ENCODE peak calls at places on chromosomes 6 and 20, in six cellular contexts. L, A, R, F, B and I are unnamed samples.

GRCh38 chr20:3101737-3102574 is 17.4 kb upstream of the AVP start:
- DNase-seq in L (no peak), A (no peak), R (no peak), F (no peak), B (no peak), I (no peak)

GRCh38 chr6:108781419-108782110 is 66.7 kb upstream of the ARMC2 start:
- DNase-seq in L (peak; percentile 50), A (no peak), R (no peak), F (no peak), B (no peak), I (no peak)

GRCh38 chr20:5914859-5915258 is 35.5 kb downstream of the TRMT6 start:
- DNase-seq in L (no peak), A (no peak), R (no peak), F (no peak), B (no peak), I (no peak)

GRCh38 chr6:139369568-139370046 is 4.8 kb downstream of the CITED2 start:
- DNase-seq in L (no peak), A (no peak), R (no peak), F (no peak), B (peak; percentile 28), I (no peak)

GRCh38 chr20:26276811-26277210 is 580.2 kb upstream of the ZNF337 start:
- DNase-seq in L (no peak), A (no peak), R (no peak), F (no peak), B (no peak), I (no peak)

GRCh38 chr6:73521351-73522254 is 771 bp upstream of the EEF1A1 start:
- DNase-seq in L (no peak), A (peak; percentile 43), R (no peak), F (peak; percentile 64), B (peak; percentile 73), I (no peak)

GRCh38 chr6:7086488-7086887 is 21.3 kb upstream of the RREB1 start:
- DNase-seq in L (no peak), A (no peak), R (peak; percentile 30), F (no peak), B (no peak), I (no peak)

GRCh38 chr20:35592339-35592960 is 23.2 kb upstream of the SPAG4 start:
- DNase-seq in L (no peak), A (no peak), R (no peak), F (no peak), B (no peak), I (no peak)

GRCh38 chr6:169035381-169036280 is 218.0 kb downstream of the THBS2 start:
- DNase-seq in L (no peak), A (no peak), R (no peak), F (no peak), B (no peak), I (no peak)

GRCh38 chr6:7773322-7773721 is 47.4 kb downstream of the BMP6 start:
- DNase-seq in L (no peak), A (no peak), R (no peak), F (no peak), B (no peak), I (no peak)

GRCh38 chr6:90198758-90199425 is 97.8 kb downstream of the BACH2 start:
- DNase-seq in L (no peak), A (no peak), R (no peak), F (no peak), B (no peak), I (no peak)

GRCh38 chr6:107706516-107706915 is 117.6 kb downstream of the SCML4 start:
- DNase-seq in L (no peak), A (no peak), R (no peak), F (no peak), B (no peak), I (no peak)

GRCh38 chr6:53377289-53377688 is 28.5 kb upstream of the ELOVL5 start:
- DNase-seq in L (no peak), A (no peak), R (no peak), F (no peak), B (no peak), I (no peak)

GRCh38 chr20:9935285-9935684 is 96.4 kb upstream of the PAK5 start:
- DNase-seq in L (no peak), A (no peak), R (no peak), F (no peak), B (no peak), I (no peak)

DNA sequence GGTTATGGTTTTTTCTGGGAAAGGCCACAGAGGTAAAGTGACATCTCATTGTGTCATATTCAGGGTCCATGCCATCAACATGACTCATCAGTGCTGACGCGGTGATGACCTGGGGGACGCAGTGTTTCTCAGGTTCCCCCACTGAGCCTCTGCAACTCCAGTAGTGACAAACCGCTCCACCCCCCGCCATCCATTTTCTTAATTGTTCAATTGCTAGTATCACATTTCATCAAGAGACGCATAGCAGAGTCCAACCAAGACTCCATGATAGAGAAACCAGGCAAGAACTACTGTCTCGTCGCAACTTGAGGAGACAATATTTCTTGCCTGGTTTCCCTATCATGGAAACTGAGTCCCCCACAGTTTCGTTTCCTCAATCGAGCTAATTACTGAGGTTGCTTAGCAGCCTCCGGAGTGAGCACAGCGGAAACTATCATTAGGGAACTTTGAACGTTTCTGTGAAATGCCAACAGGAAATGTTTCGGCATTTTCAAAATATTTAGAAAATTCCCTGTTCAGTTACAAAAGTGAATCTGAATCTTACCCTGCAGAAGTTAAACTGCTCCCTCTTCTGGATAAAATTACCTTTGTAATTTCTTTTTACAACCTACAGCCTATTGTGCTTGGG is 12.2 kb upstream of the SERPINB1 start:
- DNase-seq in L (no peak), A (peak; percentile 75), R (no peak), F (no peak), B (peak; percentile 60), I (peak; percentile 70)
- TF ChIP-seq CTCF in L (no peak), A (no peak), R (no peak), F (peak; percentile 58), B (peak; percentile 55), I (peak; percentile 43)

DNA sequence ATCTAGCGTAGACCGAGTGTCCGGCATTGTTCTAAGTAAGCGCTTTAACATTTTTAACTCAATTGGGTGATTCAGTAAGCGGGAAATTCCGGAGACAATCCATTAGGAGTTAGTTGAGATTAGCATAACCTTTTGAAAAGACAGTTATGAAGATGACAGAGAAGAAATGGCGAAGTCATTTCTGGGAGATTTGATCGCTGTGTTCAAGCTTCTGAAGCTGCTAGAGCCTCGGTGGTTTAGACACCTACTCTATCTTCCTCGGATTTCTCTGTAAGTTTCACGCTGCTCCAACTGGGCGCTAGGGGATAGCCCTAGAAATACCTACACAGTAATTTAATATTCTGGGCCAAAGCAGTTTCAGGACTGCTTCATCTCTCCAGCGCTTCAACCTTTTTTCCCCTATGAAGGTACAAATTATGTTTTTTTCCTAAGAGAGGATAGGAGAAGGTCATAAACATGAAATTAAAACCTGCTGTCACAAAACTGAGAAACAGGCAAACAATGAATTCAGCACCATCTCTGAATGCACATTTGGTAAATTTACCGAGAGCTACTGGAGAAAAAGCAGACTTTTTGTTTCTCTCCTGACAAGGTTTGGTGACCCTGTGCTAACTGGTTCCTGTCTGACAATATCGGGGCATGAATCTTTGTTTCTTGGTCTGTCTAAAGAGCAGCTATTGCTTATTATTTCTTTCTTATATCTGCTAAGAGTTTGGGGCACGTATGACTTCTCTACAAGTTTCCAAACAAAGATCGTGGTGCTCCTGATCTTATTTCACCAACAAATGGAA is 22.4 kb downstream of the ZNF311 start:
- DNase-seq in L (no peak), A (no peak), R (no peak), F (no peak), B (no peak), I (no peak)
- TF ChIP-seq CTCF in L (no peak), A (no peak), R (no peak), F (peak; percentile 36), B (no peak), I (no peak)

DNA sequence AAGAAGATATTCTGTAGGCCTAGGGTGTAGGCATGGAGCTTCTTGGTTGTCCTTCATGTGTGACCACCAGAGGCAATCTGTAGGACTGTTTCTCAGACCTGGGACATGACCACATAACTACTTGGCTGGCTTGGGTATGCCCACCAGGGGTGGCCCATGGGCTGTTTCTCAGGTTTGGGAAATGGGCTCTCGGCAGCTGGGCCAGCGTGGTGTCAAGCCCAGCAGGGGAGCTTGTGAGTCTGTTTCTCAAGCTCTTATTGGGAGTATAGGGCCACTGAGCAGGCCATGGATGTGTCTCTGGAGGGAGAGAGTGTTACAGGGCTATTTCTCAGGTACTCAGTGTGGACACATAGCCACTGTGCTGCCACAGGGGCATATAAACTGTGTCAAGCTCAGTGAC is 2.5 kb upstream of the SEMG2 start:
- DNase-seq in L (no peak), A (no peak), R (no peak), F (no peak), B (no peak), I (no peak)
- TF ChIP-seq CTCF in L (no peak), A (no peak), R (no peak), F (no peak), B (no peak), I (no peak)

DNA sequence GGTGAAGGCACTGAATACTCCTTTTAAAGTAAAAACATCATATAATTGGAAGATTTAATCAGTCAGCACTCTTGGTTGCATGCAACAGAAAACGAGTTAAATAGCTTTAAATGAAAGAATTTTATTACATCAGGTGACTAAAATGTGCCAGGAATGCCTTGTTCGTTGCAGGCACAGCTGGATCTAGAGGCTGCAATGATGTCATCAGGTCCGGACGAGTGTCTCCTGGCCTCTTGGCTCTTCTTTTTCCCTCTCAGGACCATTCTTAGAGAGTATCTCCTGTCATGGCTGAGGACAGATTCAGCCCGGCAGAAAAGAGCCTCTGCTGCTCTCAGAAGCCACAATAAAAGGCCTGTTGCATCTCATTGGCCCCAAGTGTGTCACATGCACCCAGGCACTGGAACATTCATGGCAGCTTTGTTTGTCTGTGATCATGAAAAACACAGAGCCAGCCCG is 510.7 kb upstream of the SULF2 start:
- DNase-seq in L (peak; percentile 19), A (no peak), R (no peak), F (peak; percentile 36), B (no peak), I (no peak)
- TF ChIP-seq CTCF in L (no peak), A (no peak), R (no peak), F (no peak), B (no peak), I (no peak)

DNA sequence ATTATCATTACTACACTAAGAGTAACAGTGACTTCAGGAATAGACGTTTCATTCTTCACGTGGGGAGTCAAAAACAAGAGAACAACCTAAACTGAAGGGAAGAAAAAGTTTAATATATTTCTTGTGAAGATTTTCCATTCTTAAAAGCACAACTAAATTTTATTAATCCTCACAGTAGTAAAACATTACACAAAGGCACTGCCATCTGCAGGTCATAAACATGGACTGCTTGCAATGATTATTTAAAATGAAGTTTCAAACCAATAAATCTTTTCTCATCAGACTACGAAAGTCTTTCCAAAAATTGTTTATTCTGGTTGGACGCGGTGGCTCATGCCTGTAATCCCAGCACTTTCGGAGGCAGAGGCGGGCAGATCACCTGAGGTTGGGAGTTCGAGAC is 2.6 kb downstream of the NCOA5 start:
- DNase-seq in L (no peak), A (no peak), R (no peak), F (no peak), B (no peak), I (no peak)
- TF ChIP-seq CTCF in L (no peak), A (no peak), R (no peak), F (peak; percentile 51), B (peak; percentile 36), I (no peak)

GRCh38 chr20:52105573-52106422 is 85.8 kb downstream of the ZFP64 start:
- DNase-seq in L (peak; percentile 87), A (no peak), R (no peak), F (no peak), B (no peak), I (no peak)
- TF ChIP-seq CTCF in L (peak; percentile 44), A (no peak), R (no peak), F (peak; percentile 43), B (no peak), I (no peak)